ENCODE peak calls at places on chromosomes 5 and 9, in eight cellular contexts. H, B, U, D, M, L, W and X are unnamed samples. For H3K4me1, the result is how much of the 10 kb centered on the place peaks cover.

GRCh38 chr9:89668216-89668867 is 63.5 kb downstream of the GADD45G start:
- DNase-seq in B (no peak), U (no peak), L (no peak), H (no peak), W (no peak), D (no peak), M (no peak), X (peak)

GRCh38 chr9:34437006-34437925 is 21.1 kb downstream of the FAM219A start:
- DNase-seq in L (peak), M (no peak), U (peak), W (peak), H (no peak), D (peak), B (no peak), X (peak)

GRCh38 chr5:147751156-147751830 is 31.2 kb downstream of the JAKMIP2 start:
- DNase-seq in W (no peak), M (no peak), D (no peak), B (no peak), U (no peak), H (no peak), L (no peak), X (no peak)

GRCh38 chr9:76255781-76256455 is 138.3 kb downstream of the RFK start:
- DNase-seq in M (no peak), W (no peak), L (no peak), H (no peak), D (peak), U (no peak), B (peak), X (no peak)

GRCh38 chr5:170631471-170632195 is 127.8 kb downstream of the KCNIP1 start:
- DNase-seq in W (peak), H (peak), U (peak), L (peak), D (peak), M (no peak), B (peak), X (peak)

GRCh38 chr5:12322042-12322441 is 417.8 kb upstream of the CTNND2 start:
- DNase-seq in W (no peak), U (peak), D (no peak), M (no peak), B (no peak), H (no peak), L (no peak), X (no peak)

GRCh38 chr5:40046792-40047191 is 622.0 kb upstream of the DAB2 start:
- DNase-seq in U (no peak), L (no peak), B (no peak), H (no peak), D (no peak), W (no peak), M (no peak), X (no peak)

GRCh38 chr5:136781464-136781863 is 416.1 kb upstream of the TRPC7 start:
- DNase-seq in U (no peak), D (no peak), L (no peak), W (no peak), H (no peak), M (no peak), B (no peak), X (no peak)

GRCh38 chr9:116059466-116059865 is 94.1 kb upstream of the PAPPA start:
- DNase-seq in H (no peak), W (no peak), B (no peak), D (no peak), M (no peak), L (no peak), U (no peak), X (no peak)

GRCh38 chr5:77316871-77317661 is 106.6 kb downstream of the PDE8B start:
- DNase-seq in H (no peak), U (no peak), D (no peak), W (no peak), M (no peak), L (no peak), B (no peak), X (no peak)

GRCh38 chr9:127785023-127785932 is 556 bp upstream of the CDK9 start:
- DNase-seq in L (peak), M (peak), W (peak), D (peak), H (peak), B (peak), U (peak), X (peak)
- H3K4me1 ChIP-seq in L (under half), M (under half), W (under half), D (half or more), H (under half), B (under half), U (under half), X (under half)

GRCh38 chr9:113589890-113590289 is 126.4 kb downstream of the RGS3 start:
- DNase-seq in H (no peak), L (no peak), B (no peak), W (no peak), M (no peak), D (no peak), U (no peak), X (no peak)

GRCh38 chr9:113591899-113592625 is 128.5 kb downstream of the RGS3 start:
- DNase-seq in L (no peak), D (no peak), U (no peak), B (no peak), H (peak), W (no peak), M (peak), X (no peak)

GRCh38 chr9:113590389-113590788 is 126.9 kb downstream of the RGS3 start:
- DNase-seq in L (no peak), W (no peak), M (no peak), B (no peak), D (no peak), U (no peak), H (no peak), X (no peak)

GRCh38 chr9:113592806-113593575 is 129.5 kb downstream of the RGS3 start:
- DNase-seq in H (no peak), L (no peak), D (no peak), B (no peak), M (no peak), U (no peak), W (no peak), X (no peak)

DNA sequence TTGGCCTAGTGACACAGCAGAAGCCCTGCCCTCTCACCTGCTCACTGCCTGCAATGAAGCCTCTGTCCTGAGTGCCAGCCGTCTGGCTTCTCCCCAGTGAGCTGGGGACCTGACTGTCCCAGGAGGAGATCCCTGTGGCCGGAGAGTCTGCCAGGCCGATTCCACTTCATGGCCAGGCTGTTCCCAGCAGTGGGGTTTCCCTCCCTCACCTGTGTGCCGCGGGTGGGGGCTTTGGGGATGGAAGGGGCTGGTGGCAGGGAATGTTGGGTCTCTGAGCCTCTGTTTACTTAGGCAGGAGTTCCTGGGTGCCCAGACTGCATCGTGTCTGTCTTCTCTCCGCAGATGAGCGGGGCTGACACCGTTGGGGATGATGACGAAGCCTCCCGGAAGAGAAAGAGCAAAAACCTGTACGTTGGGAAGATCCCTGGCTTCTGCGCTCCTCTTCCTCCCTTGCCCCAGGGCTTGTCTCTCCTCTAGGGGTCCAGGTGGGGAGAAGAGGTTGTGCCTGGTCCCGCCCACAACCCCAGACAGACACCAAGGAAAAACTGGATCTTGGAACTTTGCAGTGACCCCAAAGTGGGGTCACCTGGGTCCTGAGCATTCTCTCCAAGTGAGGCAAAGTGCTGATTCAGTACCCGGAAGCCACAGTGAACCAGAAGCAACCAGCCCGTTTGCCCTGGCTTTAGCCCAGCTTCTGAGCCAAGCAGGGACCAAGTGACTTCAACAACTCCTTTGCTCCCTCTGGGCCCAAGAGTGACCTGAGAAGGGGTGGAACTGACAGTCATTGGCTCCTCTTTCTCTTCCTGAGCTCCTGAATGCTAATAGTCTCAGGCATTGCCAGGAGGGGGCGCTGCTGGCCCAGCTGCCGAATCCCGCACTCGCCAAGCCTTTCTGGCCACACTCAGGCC is 127.7 kb downstream of the RGS3 start:
- DNase-seq in L (peak), W (no peak), B (peak), M (peak), U (peak), D (peak), H (peak), X (peak)
- H3K4me1 ChIP-seq in L (under half), W (under half), B (under half), M (under half), U (under half), D (half or more), H (under half), X (under half)

GRCh38 chr9:131263701-131264100 is 12.6 kb downstream of the FAM78A start:
- DNase-seq in W (no peak), D (no peak), M (no peak), H (no peak), B (no peak), U (no peak), L (no peak), X (no peak)
- H3K4me1 ChIP-seq in W (under half), D (half or more), M (under half), H (under half), B (under half), U (under half), L (under half), X (under half)

GRCh38 chr5:16505140-16505891 is 39.7 kb upstream of the ZNF622 start:
- DNase-seq in D (no peak), M (no peak), U (no peak), L (no peak), B (no peak), H (no peak), W (no peak), X (no peak)

GRCh38 chr5:16504571-16504970 is 39.0 kb upstream of the ZNF622 start:
- DNase-seq in B (no peak), M (no peak), D (no peak), W (no peak), L (no peak), H (no peak), U (no peak), X (no peak)

GRCh38 chr5:16507716-16508115 is 42.1 kb upstream of the ZNF622 start:
- DNase-seq in W (no peak), H (no peak), L (no peak), M (no peak), U (no peak), D (no peak), B (no peak), X (no peak)

GRCh38 chr5:16508730-16509531 is 43.3 kb upstream of the ZNF622 start:
- DNase-seq in D (peak), W (peak), M (peak), U (peak), H (no peak), L (no peak), B (no peak), X (peak)

DNA sequence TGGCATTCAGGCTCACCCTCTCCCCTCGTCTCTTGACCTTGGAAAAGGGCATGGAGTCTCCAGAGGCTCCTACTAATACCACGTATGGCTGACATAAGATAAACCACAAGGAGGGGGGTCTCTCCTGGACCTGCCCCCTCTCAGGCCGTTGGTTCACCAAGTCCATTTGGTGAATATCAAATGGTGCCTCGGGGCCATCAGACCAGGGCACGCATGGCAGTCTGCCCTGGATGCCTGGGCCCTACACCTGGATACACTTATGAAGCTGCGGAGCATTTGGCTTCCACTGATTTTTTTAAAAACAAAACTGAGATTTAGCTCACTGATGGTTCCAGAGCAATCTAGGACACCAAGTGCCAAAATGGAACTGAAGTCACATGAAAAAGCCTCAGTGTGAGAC is 40.3 kb upstream of the ZNF622 start:
- DNase-seq in B (no peak), L (no peak), H (no peak), W (no peak), U (no peak), M (no peak), D (no peak), X (no peak)
- H3K4me1 ChIP-seq in B (under half), L (under half), H (under half), W (under half), U (under half), M (under half), D (half or more), X (under half)

GRCh38 chr5:119335261-119335677 is 20.6 kb upstream of the TNFAIP8 start:
- DNase-seq in H (no peak), D (no peak), B (no peak), U (no peak), M (no peak), W (no peak), L (no peak), X (no peak)
- H3K4me1 ChIP-seq in H (under half), D (under half), B (under half), U (under half), M (under half), W (under half), L (under half), X (under half)

GRCh38 chr9:124220551-124221451 is 36.9 kb upstream of the NEK6 start:
- DNase-seq in H (no peak), B (no peak), U (no peak), D (no peak), W (no peak), M (peak), L (no peak), X (peak)

GRCh38 chr9:124219290-124219605 is 38.5 kb upstream of the NEK6 start:
- DNase-seq in B (no peak), W (no peak), M (no peak), L (no peak), D (no peak), U (no peak), H (no peak), X (peak)

GRCh38 chr9:124217839-124218437 is 39.8 kb upstream of the NEK6 start:
- DNase-seq in W (no peak), U (no peak), B (no peak), L (no peak), M (no peak), H (no peak), D (no peak), X (peak)

GRCh38 chr9:124216474-124217176 is 41.1 kb upstream of the NEK6 start:
- DNase-seq in D (peak), U (no peak), W (no peak), B (no peak), M (no peak), H (no peak), L (no peak), X (peak)

DNA sequence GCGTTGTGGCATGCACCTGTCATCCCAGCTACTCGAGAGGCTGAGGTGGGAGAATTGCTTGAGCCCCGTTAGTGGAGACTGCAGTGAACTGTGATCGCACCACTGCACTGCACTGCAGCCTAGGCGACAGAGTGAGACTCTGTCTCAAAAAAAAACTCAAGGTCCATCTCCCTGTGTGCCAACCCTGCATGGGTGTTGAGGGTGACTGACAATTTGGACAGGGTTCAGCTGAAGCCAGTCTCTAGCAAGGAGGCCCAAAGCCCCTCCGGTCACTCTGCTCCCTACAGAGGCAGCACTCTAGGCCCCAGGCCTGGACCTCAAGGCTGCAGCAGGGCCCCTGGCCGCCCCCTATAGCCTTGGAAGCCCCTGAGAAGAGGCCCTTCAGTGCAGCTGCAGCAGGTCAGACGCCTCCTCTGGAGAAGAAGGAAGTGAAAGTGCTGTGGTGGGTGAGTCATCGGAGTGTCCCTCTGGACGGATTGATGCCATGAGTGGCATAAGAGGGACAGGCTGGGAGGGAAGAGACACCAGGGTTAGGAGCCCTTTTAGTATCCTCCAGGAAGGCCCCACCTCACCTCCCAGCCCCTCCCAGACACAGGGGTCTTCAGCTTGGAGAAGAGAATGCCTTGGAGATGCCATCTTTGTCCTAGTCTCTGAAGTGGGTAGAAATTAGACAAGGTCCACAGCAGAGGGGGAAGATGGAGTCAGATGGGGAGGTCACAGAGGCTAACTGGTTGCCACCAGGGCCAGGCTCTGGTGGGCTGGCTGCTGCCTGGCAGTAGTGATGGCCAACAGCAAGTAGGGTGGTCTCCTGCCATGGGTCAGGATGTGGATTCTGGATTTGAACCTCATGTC is 39.1 kb upstream of the NEK6 start:
- DNase-seq in W (peak), L (no peak), U (no peak), M (no peak), H (no peak), B (no peak), D (no peak), X (peak)
- H3K4me1 ChIP-seq in W (under half), L (under half), U (under half), M (half or more), H (under half), B (under half), D (half or more), X (under half)

GRCh38 chr5:172448999-172449398 is 5.3 kb downstream of the SH3PXD2B start:
- DNase-seq in U (no peak), H (peak), L (no peak), B (no peak), M (no peak), D (no peak), W (no peak), X (no peak)
- H3K4me1 ChIP-seq in U (under half), H (under half), L (under half), B (under half), M (under half), D (half or more), W (under half), X (under half)

DNA sequence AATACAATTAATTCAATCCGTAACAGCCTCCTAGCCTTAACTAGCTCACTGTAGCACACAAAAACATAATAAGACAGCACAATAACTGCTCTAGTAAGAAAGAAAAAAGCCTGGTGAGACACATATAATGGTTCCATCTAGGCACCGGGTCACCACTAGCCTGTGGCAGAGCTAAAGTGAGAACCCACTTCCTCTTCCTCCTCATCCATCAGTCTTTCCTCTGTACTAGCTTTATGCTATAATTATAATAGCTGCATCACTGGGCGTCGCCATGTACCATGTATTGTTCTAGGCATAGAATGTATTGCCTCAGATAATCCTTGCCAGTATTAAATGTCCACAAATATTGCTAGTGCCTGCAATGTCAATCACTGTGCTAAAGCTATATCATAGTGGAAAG is 23.1 kb downstream of the ADRB2 start:
- DNase-seq in U (no peak), W (no peak), L (no peak), D (no peak), M (no peak), H (no peak), B (no peak), X (no peak)
- H3K4me1 ChIP-seq in U (under half), W (under half), L (under half), D (under half), M (under half), H (under half), B (under half), X (under half)

DNA sequence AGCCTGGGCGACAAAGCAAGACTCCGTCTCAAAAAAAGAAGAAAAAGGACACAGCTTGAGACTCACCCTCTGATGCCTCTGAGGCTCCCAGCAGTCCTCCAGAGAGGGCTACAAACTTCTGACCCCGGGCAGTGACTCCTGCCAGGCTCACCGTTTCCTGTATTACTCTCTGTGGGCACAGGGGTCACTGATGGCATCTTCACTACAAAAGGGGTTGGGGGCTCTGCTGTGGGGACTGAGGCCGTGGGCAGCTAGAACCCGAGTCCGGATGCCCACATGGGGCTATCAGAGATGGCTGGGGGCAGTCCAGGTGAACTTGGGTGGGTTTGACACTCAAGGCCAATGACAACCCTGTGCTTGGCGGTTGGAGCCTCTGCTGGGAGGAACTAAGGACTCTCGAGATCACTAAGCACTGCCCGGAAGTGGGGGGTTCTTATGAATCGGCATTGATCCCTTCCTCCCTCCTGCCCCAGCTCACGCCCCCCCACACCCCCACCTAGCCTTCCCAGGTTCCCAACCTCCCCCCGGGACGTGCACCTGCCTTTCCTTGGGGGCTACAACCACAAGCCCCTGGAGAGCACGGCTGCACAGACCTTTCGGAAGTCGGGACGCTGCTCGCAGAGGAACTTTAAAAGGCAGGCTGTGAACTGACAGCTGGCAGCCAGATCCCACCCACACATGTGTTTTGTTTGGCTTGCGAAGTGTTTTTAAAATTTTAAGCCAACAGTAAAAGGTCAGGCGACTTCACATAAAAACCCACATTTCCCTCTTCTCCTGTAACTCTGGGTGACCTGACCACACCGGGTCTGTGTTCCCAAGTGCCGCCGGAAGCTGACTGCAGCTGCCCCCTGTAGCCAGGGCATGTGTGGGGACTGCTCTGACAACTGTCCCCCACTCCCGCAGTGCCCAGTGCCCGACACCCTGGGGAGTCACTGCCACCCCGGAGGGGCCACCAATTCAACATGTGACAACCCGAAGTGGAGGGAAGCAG is 5.0 kb upstream of the RALGDS start:
- DNase-seq in D (no peak), U (no peak), B (peak), W (no peak), H (no peak), L (no peak), M (no peak), X (no peak)
- H3K4me1 ChIP-seq in D (half or more), U (under half), B (under half), W (under half), H (under half), L (under half), M (under half), X (under half)